ENCODE peak calls at places on chromosomes 3 and 15, in nine cellular contexts. N is tibial artery, O is DND-41, C is SK-N-SH, A is fibroblast of lung, G is right cardiac atrium, P is neural progenitor cell, Z is left ventricle myocardium inferior, V is HepG2. I is an unnamed sample.

GRCh38 chr3:129727707-129728106 is 121.2 kb upstream of the PLXND1 start:
- DNase-seq in O (no peak), A (peak; percentile 75), Z (no peak), P (no peak), V (no peak), N (no peak), C (no peak), G (no peak), I (no peak)

GRCh38 chr3:43747641-43748040 is 56.9 kb downstream of the ABHD5 start:
- DNase-seq in V (no peak), P (no peak), O (no peak), A (no peak), C (no peak), Z (no peak), G (no peak), N (no peak), I (no peak)

GRCh38 chr15:82963356-82964341 is 11.1 kb upstream of the HOMER2 start:
- DNase-seq in G (no peak), A (no peak), N (no peak), O (no peak), C (no peak), P (no peak), V (no peak), Z (no peak), I (no peak)

GRCh38 chr15:40372966-40373365 is 9.6 kb upstream of the KNSTRN start:
- DNase-seq in P (no peak), N (no peak), V (no peak), Z (no peak), C (no peak), O (no peak), G (no peak), A (peak; percentile 13), I (no peak)

GRCh38 chr15:87227846-87228245 is 1028.7 kb downstream of the NTRK3 start:
- DNase-seq in G (no peak), N (no peak), P (no peak), C (no peak), Z (no peak), A (no peak), O (no peak), V (no peak), I (no peak)

GRCh38 chr15:58118272-58118671 is 19.9 kb upstream of the AQP9 start:
- DNase-seq in C (no peak), Z (no peak), P (no peak), N (no peak), A (no peak), V (no peak), O (no peak), G (no peak), I (no peak)

GRCh38 chr15:43225201-43225949 is 4.6 kb upstream of the EPB42 start:
- DNase-seq in G (no peak), N (peak; percentile 42), P (peak; percentile 79), O (peak; percentile 49), C (peak; percentile 71), A (peak; percentile 68), V (peak; percentile 63), Z (no peak), I (no peak)

GRCh38 chr15:100972975-100973350 is 53.8 kb downstream of the LRRK1 start:
- DNase-seq in Z (no peak), N (no peak), C (no peak), V (no peak), O (no peak), G (no peak), A (no peak), P (peak; percentile 36), I (no peak)

GRCh38 chr3:180267202-180267843 is 230.6 kb upstream of the PEX5L start:
- DNase-seq in O (peak; percentile 26), N (no peak), P (no peak), A (no peak), G (no peak), C (no peak), Z (no peak), V (no peak), I (no peak)

GRCh38 chr3:10707089-10707983 is 108.7 kb upstream of the SLC6A11 start:
- DNase-seq in C (peak; percentile 81), O (no peak), N (no peak), P (peak; percentile 58), A (no peak), V (no peak), G (no peak), Z (no peak), I (no peak)

GRCh38 chr3:27326211-27326948 is 42.8 kb downstream of the NEK10 start:
- DNase-seq in N (peak; percentile 23), V (no peak), P (no peak), G (peak; percentile 56), Z (no peak), A (peak; percentile 98), C (no peak), O (no peak), I (no peak)

GRCh38 chr3:10594915-10595314 is 89.5 kb upstream of the ATP2B2 start:
- DNase-seq in C (no peak), P (peak; percentile 96), A (peak; percentile 34), V (peak; percentile 56), O (peak; percentile 76), Z (no peak), G (peak; percentile 61), N (no peak), I (peak; percentile 9)

GRCh38 chr3:194952882-194953281 is 267.2 kb downstream of the FAM43A start:
- DNase-seq in N (no peak), O (no peak), V (peak; percentile 59), Z (no peak), A (no peak), P (no peak), G (peak; percentile 74), C (peak; percentile 85), I (no peak)

GRCh38 chr15:38707802-38708671 is 143.4 kb upstream of the RASGRP1 start:
- DNase-seq in C (peak; percentile 44), A (peak; percentile 77), V (peak; percentile 39), N (no peak), G (no peak), P (peak; percentile 71), O (peak; percentile 49), Z (no peak), I (no peak)

DNA sequence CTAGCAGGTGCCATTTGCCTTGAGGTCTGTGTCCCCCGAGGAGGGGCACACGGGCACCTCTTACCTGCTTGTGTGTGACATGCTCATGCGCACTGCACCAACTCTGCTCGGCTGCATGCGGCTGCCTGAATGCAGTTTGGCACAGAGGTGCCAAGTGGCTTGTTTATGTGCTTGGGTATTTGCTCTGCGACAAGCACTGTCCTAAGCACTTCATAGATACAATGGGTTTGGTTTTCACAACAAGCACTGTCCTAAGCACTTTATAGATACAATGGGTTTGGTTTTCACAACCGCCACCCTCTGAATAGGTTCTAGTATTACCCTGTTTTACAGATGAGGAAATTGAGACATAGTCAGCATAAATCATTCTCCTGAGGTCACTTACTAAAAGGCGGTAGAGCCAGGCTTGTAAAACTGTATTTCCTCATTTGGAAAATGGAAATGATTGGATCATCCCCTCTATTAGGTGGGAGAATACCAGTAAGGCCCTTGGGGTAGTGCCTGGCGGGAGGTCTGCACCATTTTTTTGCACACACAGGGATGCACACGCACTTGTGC is 487 bp downstream of the ITIH4 start:
- DNase-seq in C (no peak), A (no peak), P (no peak), O (no peak), Z (no peak), N (no peak), V (no peak), G (peak; percentile 7), I (no peak)
- H3K27ac ChIP-seq in C (no peak overlapping the region), A (no peak overlapping the region), P (no peak overlapping the region), O (no peak overlapping the region), Z (no peak overlapping the region), N (peak overlapping the region; percentile 90), V (no peak overlapping the region), G (no peak overlapping the region), I (no peak overlapping the region)

GRCh38 chr15:92655178-92655995 is at the start of gene FAM174B:
- DNase-seq in A (peak; percentile 20), Z (peak; percentile 60), O (no peak), N (no peak), G (peak; percentile 81), V (no peak), C (peak; percentile 92), P (peak; percentile 84), I (peak; percentile 10)

GRCh38 chr15:92656089-92656488 is 514 bp upstream of the FAM174B start:
- DNase-seq in G (no peak), V (no peak), P (peak; percentile 60), O (no peak), A (no peak), C (no peak), Z (no peak), N (no peak), I (no peak)

GRCh38 chr15:92654662-92655061 is 913 bp downstream of the FAM174B start:
- DNase-seq in Z (no peak), N (no peak), O (no peak), P (no peak), C (no peak), V (no peak), G (no peak), A (no peak), I (no peak)

GRCh38 chr15:92653836-92654524 is 1.6 kb downstream of the FAM174B start:
- DNase-seq in C (peak; percentile 60), N (no peak), P (peak; percentile 49), A (no peak), G (no peak), O (no peak), Z (no peak), V (peak; percentile 10), I (no peak)

GRCh38 chr15:92657486-92657885 is 1.9 kb upstream of the FAM174B start:
- DNase-seq in C (no peak), O (no peak), G (no peak), Z (no peak), P (no peak), N (no peak), A (no peak), V (no peak), I (no peak)
- H3K4me1 ChIP-seq in C (no peaks in the 10 kb centered on the region), O (no peaks in the 10 kb centered on the region), G (peaks cover 3% of the 10 kb centered on the region), Z (peaks cover 35% of the 10 kb centered on the region), P (peaks cover 20% of the 10 kb centered on the region), N (peaks cover 11% of the 10 kb centered on the region), A (no peaks in the 10 kb centered on the region), V (no peaks in the 10 kb centered on the region), I (no peaks in the 10 kb centered on the region)

GRCh38 chr3:147418352-147418751 is 9.2 kb downstream of the ZIC1 start:
- DNase-seq in N (no peak), G (no peak), Z (no peak), A (no peak), P (peak; percentile 9), V (no peak), C (no peak), O (no peak), I (no peak)
- H3K4me3 ChIP-seq in N (no peak overlapping the region), G (no peak overlapping the region), Z (no peak overlapping the region), A (no peak overlapping the region), P (no peak overlapping the region), V (no peak overlapping the region), C (no peak overlapping the region), O (no peak overlapping the region), I (no peak overlapping the region)

DNA sequence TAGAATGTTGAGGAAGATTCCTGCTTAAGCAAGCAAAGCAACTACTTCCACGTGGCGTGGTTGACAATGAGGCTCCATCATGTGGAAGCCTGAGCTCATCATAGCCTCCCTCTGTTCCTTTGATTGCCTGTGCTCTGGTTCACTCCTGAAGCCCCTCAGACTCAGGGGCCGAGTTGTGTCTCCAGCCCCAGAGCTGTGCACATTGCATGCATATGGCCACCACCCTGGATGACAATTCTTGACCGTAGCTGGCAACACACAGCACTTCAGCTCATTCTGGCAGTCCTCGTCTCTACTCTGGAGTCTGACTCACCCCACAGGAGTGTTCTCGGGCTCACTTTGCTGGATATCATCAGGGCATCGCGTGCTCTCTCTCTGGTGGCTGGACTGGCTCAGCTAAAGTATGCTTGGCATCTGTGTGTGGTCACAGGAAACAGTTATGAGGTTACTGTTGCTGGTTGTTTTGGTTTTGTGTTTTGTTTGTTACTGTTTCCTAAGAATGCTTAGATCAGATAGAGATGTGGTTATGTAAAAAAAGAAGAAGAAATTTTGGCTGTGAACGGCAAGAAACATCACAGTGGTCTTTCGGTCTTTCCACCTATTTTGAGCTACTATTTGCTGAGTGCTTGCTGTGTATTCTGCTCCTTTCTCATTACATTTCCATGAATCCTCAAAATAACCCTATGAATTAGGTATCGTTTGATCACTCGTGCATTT is 41.6 kb upstream of the MRPS22 start:
- DNase-seq in V (peak; percentile 57), G (peak; percentile 54), O (no peak), Z (peak; percentile 46), A (peak; percentile 94), N (no peak), P (no peak), C (peak; percentile 33), I (no peak)
- H3K27ac ChIP-seq in V (no peak overlapping the region), G (no peak overlapping the region), O (no peak overlapping the region), Z (peak overlapping the region; percentile 61), A (peak overlapping the region; percentile 92), N (no peak overlapping the region), P (no peak overlapping the region), C (peak overlapping the region; percentile 65), I (no peak overlapping the region)

I was measured in CD8-positive, alpha-beta memory T cell.